ENCODE peak calls at places on chromosomes 3 and 15, in eight cellular contexts. U is heart left ventricle; G is CD8-positive, alpha-beta memory T cell; A is CD8-positive, alpha-beta T cell; Q is psoas muscle; W is left ventricle myocardium inferior; C is ascending aorta; M is lower lobe of right lung. R is an unnamed sample. For H3K9me3, the result is how much of the 10 kb centered on the place peaks cover.

GRCh38 chr3:147538034-147538433 is 128.9 kb downstream of the ZIC1 start:
- DNase-seq in Q (no peak), C (no peak), U (no peak), G (no peak), W (no peak), M (no peak), A (no peak), R (no peak)

GRCh38 chr3:60120245-60120644 is 1070.4 kb upstream of the CFAP20DC start:
- DNase-seq in M (no peak), A (no peak), W (no peak), Q (no peak), C (no peak), U (no peak), G (no peak), R (no peak)

GRCh38 chr15:90055182-90055581 is 47.1 kb downstream of the IDH2 start:
- DNase-seq in W (no peak), M (no peak), C (no peak), Q (no peak), U (no peak), A (no peak), G (no peak), R (no peak)

GRCh38 chr3:76470285-76470684 is 569.6 kb upstream of the ROBO2 start:
- DNase-seq in A (no peak), C (no peak), U (no peak), M (no peak), W (no peak), Q (no peak), G (no peak), R (peak)

GRCh38 chr15:85604194-85604593 is 190.5 kb downstream of the KLHL25 start:
- DNase-seq in Q (no peak), A (no peak), G (no peak), M (no peak), U (no peak), W (no peak), C (no peak), R (no peak)

GRCh38 chr3:184039414-184039813 is 7.9 kb downstream of the HTR3D start:
- DNase-seq in A (no peak), W (no peak), U (no peak), G (no peak), Q (no peak), M (no peak), C (no peak), R (peak)

GRCh38 chr3:38348903-38349302 is 2.3 kb downstream of the XYLB start:
- DNase-seq in U (no peak), W (no peak), C (peak), M (no peak), A (no peak), G (no peak), Q (no peak), R (peak)

GRCh38 chr15:51046016-51046415 is 48.7 kb downstream of the TNFAIP8L3 start:
- DNase-seq in G (no peak), U (no peak), C (no peak), Q (no peak), A (no peak), W (no peak), M (no peak), R (no peak)

GRCh38 chr3:133926736-133927542 is 31.3 kb upstream of the RAB6B start:
- DNase-seq in G (no peak), U (no peak), A (no peak), W (no peak), M (no peak), Q (no peak), C (no peak), R (no peak)

GRCh38 chr3:178342111-178342510 is 194.1 kb upstream of the KCNMB2 start:
- DNase-seq in U (no peak), Q (no peak), G (no peak), C (no peak), M (no peak), W (no peak), A (no peak), R (no peak)

GRCh38 chr3:37891227-37891626 is 29.5 kb downstream of the CTDSPL start:
- DNase-seq in C (no peak), Q (no peak), A (no peak), M (no peak), U (no peak), W (no peak), G (no peak), R (no peak)

GRCh38 chr3:192186508-192186907 is 540.8 kb downstream of the FGF12 start:
- DNase-seq in A (no peak), Q (no peak), M (no peak), G (no peak), W (no peak), C (no peak), U (no peak), R (no peak)

GRCh38 chr3:184377882-184378445 is at the start of gene THPO:
- DNase-seq in Q (peak), A (no peak), W (no peak), U (no peak), G (no peak), M (no peak), C (no peak), R (no peak)

GRCh38 chr3:177468331-177468730 is 271.0 kb upstream of the TBL1XR1 start:
- DNase-seq in U (peak), C (peak), A (no peak), W (peak), G (no peak), Q (peak), M (no peak), R (peak)

GRCh38 chr3:156762631-156763185 is 63.4 kb upstream of the LEKR1 start:
- DNase-seq in Q (no peak), C (no peak), M (no peak), G (no peak), A (no peak), W (no peak), U (no peak), R (peak)

GRCh38 chr3:48473617-48473952 is 27.0 kb downstream of the ATRIP start:
- DNase-seq in C (no peak), U (no peak), A (no peak), G (no peak), W (no peak), M (no peak), Q (no peak), R (no peak)

GRCh38 chr3:25663324-25664065 is 1.2 kb downstream of the TOP2B start:
- DNase-seq in C (no peak), G (peak), U (no peak), M (no peak), W (no peak), A (peak), Q (no peak), R (peak)

GRCh38 chr3:188656196-188656982 is 502.4 kb downstream of the LPP start:
- DNase-seq in G (no peak), C (peak), M (no peak), A (no peak), U (no peak), Q (no peak), W (no peak), R (peak)

GRCh38 chr3:127988770-127989518 is 63.3 kb upstream of the SEC61A1 start:
- DNase-seq in M (no peak), Q (no peak), W (no peak), C (no peak), A (no peak), U (no peak), G (no peak), R (no peak)

GRCh38 chr3:150443331-150443741 is 35.2 kb downstream of the TSC22D2 start:
- DNase-seq in Q (no peak), U (no peak), M (no peak), G (no peak), C (no peak), A (no peak), W (no peak), R (peak)

GRCh38 chr3:133570139-133570936 is 3.1 kb upstream of the CDV3 start:
- DNase-seq in A (no peak), U (no peak), C (peak), W (no peak), G (no peak), M (no peak), Q (no peak), R (peak)

GRCh38 chr3:57256844-57257243 is 29.3 kb downstream of the APPL1 start:
- DNase-seq in M (no peak), Q (no peak), U (no peak), A (no peak), G (no peak), C (no peak), W (peak), R (no peak)

GRCh38 chr15:58551084-58551763 is 119.4 kb downstream of the LIPC start:
- DNase-seq in Q (no peak), M (no peak), G (no peak), A (no peak), U (no peak), W (no peak), C (no peak), R (no peak)

DNA sequence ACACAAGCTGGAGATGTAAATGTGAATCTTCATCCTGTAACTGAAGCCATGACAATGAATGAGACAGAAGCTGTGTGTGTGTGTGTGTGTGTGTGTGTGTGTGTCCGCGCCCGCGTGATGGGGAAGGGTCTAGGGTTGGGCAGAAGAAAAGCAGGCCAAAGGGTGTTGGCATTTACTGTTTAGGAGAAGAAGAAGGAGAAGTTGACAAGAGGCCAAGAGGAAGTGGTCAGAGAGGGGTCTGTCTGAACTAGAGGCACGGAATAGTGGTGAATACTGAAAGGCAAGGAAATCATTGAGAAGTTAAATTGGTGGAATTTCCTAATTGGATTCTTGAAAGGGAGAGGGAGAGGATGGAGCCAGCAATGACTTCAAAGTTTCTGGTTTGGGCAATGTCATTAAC is 5.6 kb upstream of the NCEH1 start:
- DNase-seq in U (peak), A (no peak), G (no peak), C (peak), Q (peak), M (peak), W (no peak), R (no peak)
- H3K27ac ChIP-seq in U (no peak), A (no peak), G (no peak), C (no peak), Q (no peak), M (no peak), W (no peak), R (no peak)

GRCh38 chr15:25052191-25052999 is 97.6 kb downstream of the SNRPN start:
- DNase-seq in C (peak), U (no peak), W (no peak), A (no peak), Q (no peak), M (no peak), G (no peak), R (no peak)
- H3K9me3 ChIP-seq in C (half or more), U (half or more), W (half or more), A (half or more), Q (half or more), M (half or more), G (half or more), R (half or more)

DNA sequence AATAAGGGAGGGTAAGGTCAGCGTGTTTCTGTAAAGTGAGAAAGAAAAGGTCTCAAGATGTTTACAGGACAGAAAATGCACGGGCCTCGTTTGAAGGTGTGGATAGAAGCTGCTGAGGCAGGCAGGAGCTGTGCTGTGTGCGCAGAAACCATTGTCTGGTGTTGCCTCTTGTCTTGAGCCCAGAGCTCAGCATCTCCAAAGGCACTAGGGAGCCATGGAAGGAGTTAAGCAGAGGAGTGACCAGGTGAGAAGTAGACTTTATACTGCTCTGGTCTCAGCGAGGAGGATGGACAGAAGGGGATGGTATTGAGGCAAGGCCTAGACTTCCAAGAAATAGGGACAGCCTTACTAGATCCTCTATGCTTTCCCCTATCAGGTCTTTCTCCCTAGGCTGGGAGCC is 13.0 kb downstream of the CAND2 start:
- DNase-seq in G (no peak), M (no peak), U (no peak), A (no peak), W (no peak), C (no peak), Q (no peak), R (no peak)
- H3K4me3 ChIP-seq in G (peak), M (peak), U (no peak), A (no peak), W (peak), C (peak), Q (peak), R (no peak)

DNA sequence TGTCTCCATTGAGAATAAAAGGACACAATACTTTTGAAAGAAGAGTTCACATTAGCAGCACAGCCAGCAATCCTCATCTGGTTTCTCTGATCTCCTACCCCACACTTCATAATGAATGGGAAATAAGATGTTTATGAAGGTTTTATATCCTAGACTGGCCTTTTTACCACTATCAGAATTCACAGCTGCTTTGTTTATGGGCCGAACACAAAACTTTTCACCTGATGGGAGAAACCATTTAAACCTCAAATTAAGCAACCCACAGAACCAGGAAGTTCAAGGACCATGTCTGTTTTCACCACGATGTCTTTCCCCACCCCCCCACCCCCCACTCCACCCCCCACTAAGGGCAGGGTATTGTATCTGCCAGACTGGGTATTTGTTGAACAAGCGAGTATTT is 11.4 kb upstream of the SETD5 start:
- DNase-seq in C (no peak), A (no peak), G (no peak), W (no peak), U (no peak), M (no peak), Q (no peak), R (no peak)
- H3K27ac ChIP-seq in C (no peak), A (no peak), G (no peak), W (no peak), U (no peak), M (no peak), Q (no peak), R (no peak)

R was measured in astrocyte.